ENCODE peak calls at places on chromosomes 3 and 15, in seven cellular contexts. Y, H, U, K, E, S and N are unnamed samples.

GRCh38 chr3:112786881-112787625 is 59.6 kb downstream of the CD200R1L start:
- DNase-seq in E (no peak), S (no peak), H (no peak), U (no peak), K (no peak), Y (no peak), N (no peak)

GRCh38 chr15:39888243-39888642 is 31.8 kb downstream of the GPR176 start:
- DNase-seq in E (no peak), K (no peak), Y (no peak), U (no peak), S (no peak), H (no peak), N (no peak)

GRCh38 chr3:85516146-85516545 is 557.4 kb downstream of the CADM2 start:
- DNase-seq in U (no peak), E (no peak), H (no peak), S (no peak), K (no peak), Y (no peak), N (no peak)

GRCh38 chr3:64824281-64824980 is 136.6 kb upstream of the ADAMTS9 start:
- DNase-seq in Y (no peak), U (no peak), K (no peak), H (no peak), E (no peak), S (no peak), N (no peak)

GRCh38 chr3:143974181-143974876 is 2.7 kb downstream of the DIPK2A start:
- DNase-seq in Y (no peak), U (no peak), S (no peak), K (no peak), H (no peak), E (no peak), N (no peak)

GRCh38 chr15:67559158-67559557 is 16.7 kb downstream of the MAP2K5 start:
- DNase-seq in Y (no peak), E (no peak), U (no peak), K (no peak), H (no peak), S (no peak), N (no peak)

GRCh38 chr3:167705840-167706239 is 28.9 kb downstream of the PDCD10 start:
- DNase-seq in K (no peak), Y (no peak), H (no peak), E (no peak), S (no peak), U (no peak), N (no peak)

GRCh38 chr15:71250936-71251468 is 135.7 kb downstream of the THSD4 start:
- DNase-seq in Y (no peak), E (no peak), K (no peak), H (no peak), U (no peak), S (no peak), N (no peak)

GRCh38 chr3:138348107-138348949 is at the start of gene MRAS:
- DNase-seq in H (no peak), Y (no peak), K (peak; percentile 91), U (peak; percentile 85), S (peak; percentile 79), E (peak; percentile 57), N (peak; percentile 90)

GRCh38 chr3:61876797-61877196 is 315.4 kb downstream of the PTPRG start:
- DNase-seq in K (no peak), E (no peak), H (no peak), U (no peak), S (no peak), Y (no peak), N (no peak)

GRCh38 chr15:92365816-92366215 is 27.9 kb upstream of the ST8SIA2 start:
- DNase-seq in H (no peak), E (no peak), K (no peak), U (no peak), S (no peak), Y (no peak), N (no peak)

GRCh38 chr3:136237103-136237502 is 13.0 kb upstream of the PCCB start:
- DNase-seq in H (no peak), E (no peak), S (no peak), Y (no peak), U (no peak), K (no peak), N (no peak)

GRCh38 chr3:97230486-97230885 is 416.1 kb downstream of the EPHA6 start:
- DNase-seq in E (no peak), Y (no peak), U (no peak), K (no peak), H (no peak), S (no peak), N (no peak)

GRCh38 chr15:34865531-34865930 is 70.2 kb upstream of the ACTC1 start:
- DNase-seq in E (no peak), S (no peak), U (no peak), K (no peak), Y (no peak), H (no peak), N (no peak)

GRCh38 chr3:144708437-144708836 is 736.8 kb downstream of the DIPK2A start:
- DNase-seq in S (no peak), H (no peak), U (no peak), K (no peak), E (no peak), Y (no peak), N (no peak)

GRCh38 chr3:33041909-33042308 is 55.0 kb downstream of the GLB1 start:
- DNase-seq in H (no peak), K (no peak), Y (no peak), E (no peak), S (no peak), U (no peak), N (no peak)

GRCh38 chr15:28901987-28902745 is 16.4 kb downstream of the APBA2 start:
- DNase-seq in K (peak; percentile 77), S (no peak), Y (no peak), U (no peak), E (no peak), H (no peak), N (no peak)
- TF ChIP-seq CTCF in K (peak; percentile 70), S (no peak), Y (no peak), U (peak; percentile 80), E (peak; percentile 53), H (no peak), N (no peak)

GRCh38 chr3:52277071-52277964 is 1.1 kb downstream of the WDR82 start:
- DNase-seq in H (peak; percentile 67), K (peak; percentile 53), Y (peak; percentile 93), E (no peak), S (peak; percentile 77), U (peak; percentile 61), N (peak; percentile 90)
- TF ChIP-seq POLR2AphosphoS5 in H (peak; percentile 46), K (peak; percentile 18), Y (peak; percentile 77), E (no peak), S (peak; percentile 73), U (no peak), N (peak; percentile 80)

DNA sequence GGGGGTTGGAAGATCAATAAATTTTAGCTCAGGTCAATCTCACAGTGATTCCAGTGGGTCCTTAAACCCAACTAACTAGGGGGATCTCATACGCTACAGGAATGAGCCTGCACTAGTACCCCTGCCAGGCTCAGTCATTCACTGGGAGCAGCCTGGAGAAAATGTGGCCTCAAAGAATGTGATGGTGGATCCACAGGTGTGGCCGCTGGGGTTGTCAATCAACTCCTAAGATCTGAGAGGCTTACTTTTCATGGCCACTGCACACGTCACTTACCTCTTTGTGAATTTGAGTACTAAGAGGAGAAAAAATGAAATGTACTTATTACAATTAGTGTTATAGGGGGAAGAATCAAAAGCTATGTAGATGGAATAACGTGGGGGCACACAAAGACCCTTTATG is 17.5 kb upstream of the FNDC3B start:
- DNase-seq in U (no peak), H (no peak), E (no peak), Y (no peak), K (no peak), S (no peak), N (no peak)
- TF ChIP-seq CTCF in U (no peak), H (no peak), E (no peak), Y (no peak), K (no peak), S (no peak), N (no peak)

DNA sequence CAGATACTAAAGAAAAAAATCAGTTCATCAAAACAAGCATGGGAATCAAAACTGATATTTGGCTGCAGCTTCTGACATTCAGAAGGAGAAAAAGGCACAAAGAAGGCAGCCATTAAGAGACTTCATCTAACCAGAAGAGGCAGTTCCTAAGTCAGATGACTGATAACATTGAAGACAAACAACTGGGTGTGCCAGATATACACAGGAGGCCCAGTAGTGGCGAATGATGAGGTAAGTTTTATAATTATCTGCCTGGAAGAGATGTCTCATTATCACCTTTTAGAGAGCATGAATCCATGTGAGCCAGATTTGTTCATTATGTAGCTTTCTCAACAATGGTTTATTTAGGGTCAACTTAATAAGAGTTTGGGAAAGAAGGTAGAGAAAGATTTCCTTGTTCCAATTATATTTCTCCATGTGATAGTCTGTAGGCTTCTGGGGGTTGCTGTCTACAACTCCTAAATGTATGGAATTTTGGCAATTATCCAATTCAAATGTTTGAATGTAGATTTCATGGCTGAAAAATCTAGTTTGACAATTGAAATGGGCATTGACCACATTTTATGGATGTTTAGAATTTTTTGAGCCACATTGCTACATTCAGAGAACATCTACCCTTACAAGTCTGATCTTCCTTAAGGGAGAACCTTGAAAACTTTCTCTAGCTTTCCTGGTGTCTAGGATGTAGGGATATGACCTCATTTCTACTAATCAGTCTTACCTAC is 50.4 kb upstream of the RASGRF1 start:
- DNase-seq in U (no peak), H (no peak), Y (no peak), K (no peak), S (no peak), E (no peak), N (no peak)
- TF ChIP-seq POLR2AphosphoS5 in U (no peak), H (no peak), Y (no peak), K (no peak), S (no peak), E (no peak), N (no peak)